ENCODE peak calls at places on chromosomes 3 and 15, in four cellular contexts. Z is head of caudate nucleus, X is NCI-H748 treated with DMSO at 0.1 percent for 48 hours, V is neuronal stem cell. K is an unnamed sample.

GRCh38 chr3:47865192-47865591 is 62.3 kb downstream of the DHX30 start:
- DNase-seq in Z (no peak), X (no peak), V (no peak), K (no peak)

GRCh38 chr3:132236701-132237651 is 80.2 kb upstream of the ACP3 start:
- DNase-seq in Z (no peak), X (no peak), V (no peak), K (no peak)

GRCh38 chr15:66252411-66253295 is 897 bp downstream of the MEGF11 start:
- DNase-seq in Z (peak; percentile 65), X (peak; percentile 23), V (peak; percentile 63), K (peak; percentile 84)

GRCh38 chr15:77738441-77739437 is 106.0 kb upstream of the LINGO1 start:
- DNase-seq in Z (peak; percentile 21), X (peak; percentile 56), V (no peak), K (peak; percentile 26)

GRCh38 chr15:93865610-93866009 is 365.8 kb upstream of the MCTP2 start:
- DNase-seq in Z (no peak), X (peak; percentile 78), V (no peak), K (no peak)

GRCh38 chr3:197511853-197512635 is 43.7 kb downstream of the BDH1 start:
- DNase-seq in Z (no peak), X (no peak), V (no peak), K (no peak)

GRCh38 chr3:64972793-64973192 is 285.0 kb upstream of the ADAMTS9 start:
- DNase-seq in Z (no peak), X (no peak), V (no peak), K (no peak)

GRCh38 chr3:182327196-182327681 is 466.1 kb upstream of the ATP11B start:
- DNase-seq in Z (no peak), X (no peak), V (no peak), K (no peak)

GRCh38 chr3:50525987-50526386 is 22.6 kb upstream of the CACNA2D2 start:
- DNase-seq in Z (peak; percentile 37), X (no peak), V (no peak), K (peak; percentile 56)

K was measured in endothelial cell.